ENCODE peak calls at places on chromosomes 12 and 14, in nine cellular contexts. One of them, this sample, is unnamed.
A peak's percentile ranks its signal among the peaks of the same experiment; 100 is the strongest.

GRCh38 chr14:23550827-23551265 is 719 bp downstream of the ZFHX2 start:
- DNase-seq in KBM-7: no peak
- DNase-seq in chondrocyte: no peak
- DNase-seq in retinal pigment epithelial cell: no peak
- DNase-seq in Right ventricle myocardium superior: peak; percentile 62
- DNase-seq in WTC11: peak; percentile 59
- DNase-seq in stomach: no peak
- DNase-seq in stimulated activated effector memory CD8-positive, alpha-beta T cell treated with anti-CD3 and anti-CD28 coated beads, Interleukin-12 subunit alpha, Interleukin-12 subunit beta, amount 100 ng/mL, for 72 hours: no peak
- DNase-seq in hypothalamus: peak; percentile 38
- DNase-seq in this sample: no peak

GRCh38 chr12:118608770-118609344 is 232.5 kb downstream of the SUDS3 start:
- DNase-seq in stimulated activated effector memory CD8-positive, alpha-beta T cell treated with anti-CD3 and anti-CD28 coated beads, Interleukin-12 subunit alpha, Interleukin-12 subunit beta, amount 100 ng/mL, for 72 hours: no peak
- DNase-seq in Right ventricle myocardium superior: no peak
- DNase-seq in WTC11: no peak
- DNase-seq in KBM-7: no peak
- DNase-seq in retinal pigment epithelial cell: no peak
- DNase-seq in stomach: no peak
- DNase-seq in hypothalamus: no peak
- DNase-seq in chondrocyte: no peak
- DNase-seq in this sample: no peak

GRCh38 chr14:103679351-103679750 is 35.9 kb downstream of the XRCC3 start:
- DNase-seq in chondrocyte: peak; percentile 91
- DNase-seq in stimulated activated effector memory CD8-positive, alpha-beta T cell treated with anti-CD3 and anti-CD28 coated beads, Interleukin-12 subunit alpha, Interleukin-12 subunit beta, amount 100 ng/mL, for 72 hours: no peak
- DNase-seq in hypothalamus: no peak
- DNase-seq in KBM-7: peak; percentile 78
- DNase-seq in stomach: peak; percentile 40
- DNase-seq in retinal pigment epithelial cell: no peak
- DNase-seq in WTC11: peak; percentile 61
- DNase-seq in Right ventricle myocardium superior: peak; percentile 74
- DNase-seq in this sample: peak; percentile 58

GRCh38 chr12:59736786-59737185 is 141.0 kb downstream of the SLC16A7 start:
- DNase-seq in KBM-7: peak; percentile 15
- DNase-seq in stimulated activated effector memory CD8-positive, alpha-beta T cell treated with anti-CD3 and anti-CD28 coated beads, Interleukin-12 subunit alpha, Interleukin-12 subunit beta, amount 100 ng/mL, for 72 hours: no peak
- DNase-seq in chondrocyte: no peak
- DNase-seq in hypothalamus: no peak
- DNase-seq in retinal pigment epithelial cell: no peak
- DNase-seq in Right ventricle myocardium superior: no peak
- DNase-seq in WTC11: no peak
- DNase-seq in stomach: no peak
- DNase-seq in this sample: peak; percentile 83

GRCh38 chr12:57446292-57446960 is 8.7 kb upstream of the INHBE start:
- DNase-seq in retinal pigment epithelial cell: no peak
- DNase-seq in Right ventricle myocardium superior: no peak
- DNase-seq in WTC11: no peak
- DNase-seq in hypothalamus: no peak
- DNase-seq in chondrocyte: peak; percentile 18
- DNase-seq in KBM-7: no peak
- DNase-seq in stimulated activated effector memory CD8-positive, alpha-beta T cell treated with anti-CD3 and anti-CD28 coated beads, Interleukin-12 subunit alpha, Interleukin-12 subunit beta, amount 100 ng/mL, for 72 hours: no peak
- DNase-seq in stomach: no peak
- DNase-seq in this sample: no peak

GRCh38 chr12:53791735-53792326 is 40.1 kb upstream of the CISTR start:
- DNase-seq in chondrocyte: no peak
- DNase-seq in retinal pigment epithelial cell: no peak
- DNase-seq in Right ventricle myocardium superior: no peak
- DNase-seq in KBM-7: peak; percentile 9
- DNase-seq in stomach: peak; percentile 26
- DNase-seq in hypothalamus: no peak
- DNase-seq in WTC11: peak; percentile 62
- DNase-seq in stimulated activated effector memory CD8-positive, alpha-beta T cell treated with anti-CD3 and anti-CD28 coated beads, Interleukin-12 subunit alpha, Interleukin-12 subunit beta, amount 100 ng/mL, for 72 hours: peak; percentile 50
- DNase-seq in this sample: peak; percentile 58

GRCh38 chr14:99146991-99147740 is 124.8 kb downstream of the BCL11B start:
- DNase-seq in Right ventricle myocardium superior: no peak
- DNase-seq in chondrocyte: no peak
- DNase-seq in hypothalamus: no peak
- DNase-seq in stomach: peak; percentile 16
- DNase-seq in retinal pigment epithelial cell: no peak
- DNase-seq in WTC11: no peak
- DNase-seq in stimulated activated effector memory CD8-positive, alpha-beta T cell treated with anti-CD3 and anti-CD28 coated beads, Interleukin-12 subunit alpha, Interleukin-12 subunit beta, amount 100 ng/mL, for 72 hours: no peak
- DNase-seq in KBM-7: no peak
- DNase-seq in this sample: no peak

GRCh38 chr14:61368061-61368710 is 46.8 kb downstream of the PRKCH start:
- DNase-seq in hypothalamus: no peak
- DNase-seq in retinal pigment epithelial cell: peak; percentile 30
- DNase-seq in stomach: no peak
- DNase-seq in stimulated activated effector memory CD8-positive, alpha-beta T cell treated with anti-CD3 and anti-CD28 coated beads, Interleukin-12 subunit alpha, Interleukin-12 subunit beta, amount 100 ng/mL, for 72 hours: no peak
- DNase-seq in KBM-7: no peak
- DNase-seq in Right ventricle myocardium superior: no peak
- DNase-seq in chondrocyte: no peak
- DNase-seq in WTC11: no peak
- DNase-seq in this sample: no peak

GRCh38 chr12:106303202-106303820 is 778 bp downstream of the TCP11L2 start:
- DNase-seq in Right ventricle myocardium superior: peak; percentile 96
- DNase-seq in chondrocyte: peak; percentile 88
- DNase-seq in stimulated activated effector memory CD8-positive, alpha-beta T cell treated with anti-CD3 and anti-CD28 coated beads, Interleukin-12 subunit alpha, Interleukin-12 subunit beta, amount 100 ng/mL, for 72 hours: peak; percentile 82
- DNase-seq in KBM-7: peak; percentile 90
- DNase-seq in stomach: peak; percentile 81
- DNase-seq in retinal pigment epithelial cell: peak; percentile 84
- DNase-seq in WTC11: peak; percentile 82
- DNase-seq in hypothalamus: peak; percentile 63
- DNase-seq in this sample: peak; percentile 85